ENCODE peak calls at places on chromosomes 13 and 19, in seven cellular contexts. W, R, K, Z, V, M and L are unnamed samples.

GRCh38 chr19:42269518-42270345 is 680 bp downstream of the CIC start:
- DNase-seq in Z (no peak), W (no peak), V (no peak), R (no peak), M (no peak), K (no peak), L (no peak)

GRCh38 chr19:3068071-3068470 is 5.8 kb upstream of the TLE5 start:
- DNase-seq in Z (no peak), K (no peak), W (no peak), R (no peak), V (no peak), M (no peak), L (no peak)

GRCh38 chr13:114090476-114090875 is 41.9 kb downstream of the RASA3 start:
- DNase-seq in K (peak), Z (no peak), V (no peak), R (no peak), W (no peak), M (no peak), L (no peak)

GRCh38 chr19:33674575-33675367 is 53.0 kb downstream of the CHST8 start:
- DNase-seq in K (no peak), Z (no peak), M (no peak), W (no peak), V (no peak), R (no peak), L (no peak)

GRCh38 chr13:66200555-66200954 is 1029.6 kb downstream of the PCDH9 start:
- DNase-seq in W (no peak), R (no peak), Z (no peak), V (no peak), K (no peak), M (no peak), L (no peak)

GRCh38 chr19:54561840-54562239 is 11.8 kb upstream of the LILRA2 start:
- DNase-seq in R (no peak), M (no peak), W (no peak), K (no peak), V (no peak), Z (no peak), L (no peak)

GRCh38 chr19:16628984-16629691 is 1.1 kb upstream of the MED26 start:
- DNase-seq in Z (no peak), W (peak), R (peak), K (peak), M (no peak), V (peak), L (no peak)

GRCh38 chr19:42214810-42215209 is 2.7 kb downstream of the DEDD2 start:
- DNase-seq in M (no peak), V (no peak), W (no peak), R (no peak), K (no peak), Z (no peak), L (no peak)

GRCh38 chr13:92900455-92900854 is 326.2 kb upstream of the GPC6 start:
- DNase-seq in M (no peak), V (no peak), Z (no peak), R (no peak), W (no peak), K (no peak), L (no peak)

GRCh38 chr19:18346091-18346490 is 5.7 kb downstream of the PGPEP1 start:
- DNase-seq in M (no peak), K (no peak), W (no peak), Z (no peak), V (no peak), R (no peak), L (no peak)

GRCh38 chr19:19447536-19448237 is 42.2 kb downstream of the GATAD2A start:
- DNase-seq in R (no peak), Z (no peak), W (no peak), V (no peak), K (peak), M (peak), L (no peak)

GRCh38 chr13:23159205-23159586 is 21.6 kb upstream of the SGCG start:
- DNase-seq in Z (peak), V (no peak), M (no peak), R (no peak), W (no peak), K (peak), L (peak)

GRCh38 chr19:58519087-58519354 is 589 bp downstream of the ZBTB45 start:
- DNase-seq in R (peak), M (peak), V (no peak), K (peak), W (peak), Z (peak), L (peak)

GRCh38 chr13:95044452-95045205 is 256.6 kb downstream of the ABCC4 start:
- DNase-seq in W (no peak), R (peak), V (no peak), M (no peak), Z (no peak), K (no peak), L (no peak)

GRCh38 chr13:80712026-80712425 is 371.1 kb upstream of the SPRY2 start:
- DNase-seq in R (no peak), W (no peak), K (peak), V (no peak), Z (no peak), M (no peak), L (no peak)

GRCh38 chr13:44236370-44236769 is 137.3 kb upstream of the SERP2 start:
- DNase-seq in K (no peak), Z (no peak), M (no peak), W (no peak), V (no peak), R (no peak), L (no peak)

GRCh38 chr19:35533822-35534521 is 716 bp downstream of the GAPDHS start:
- DNase-seq in M (peak), K (peak), R (no peak), Z (peak), W (no peak), V (no peak), L (peak)

GRCh38 chr13:111967572-111968201 is 99.3 kb upstream of the SOX1 start:
- DNase-seq in W (no peak), Z (no peak), V (no peak), M (no peak), R (no peak), K (no peak), L (no peak)

GRCh38 chr19:19315444-19315843 is 4.9 kb downstream of the SUGP1 start:
- DNase-seq in W (no peak), M (no peak), V (no peak), R (no peak), Z (no peak), K (no peak), L (no peak)

GRCh38 chr13:19817106-19817505 is 34.4 kb upstream of the PSPC1 start:
- DNase-seq in W (no peak), Z (no peak), R (no peak), K (no peak), V (no peak), M (no peak), L (no peak)

GRCh38 chr13:19822673-19823072 is 39.9 kb upstream of the PSPC1 start:
- DNase-seq in W (no peak), K (no peak), Z (no peak), M (no peak), R (no peak), V (no peak), L (no peak)

GRCh38 chr13:19817510-19818158 is 34.9 kb upstream of the PSPC1 start:
- DNase-seq in W (no peak), V (no peak), M (no peak), Z (no peak), R (no peak), K (no peak), L (no peak)

GRCh38 chr13:19818223-19818842 is 35.6 kb upstream of the PSPC1 start:
- DNase-seq in W (no peak), V (no peak), R (peak), K (peak), M (peak), Z (peak), L (peak)
- TF ChIP-seq CTCF in W (peak), V (peak), R (peak), K (peak), M (peak), Z (peak), L (peak)

DNA sequence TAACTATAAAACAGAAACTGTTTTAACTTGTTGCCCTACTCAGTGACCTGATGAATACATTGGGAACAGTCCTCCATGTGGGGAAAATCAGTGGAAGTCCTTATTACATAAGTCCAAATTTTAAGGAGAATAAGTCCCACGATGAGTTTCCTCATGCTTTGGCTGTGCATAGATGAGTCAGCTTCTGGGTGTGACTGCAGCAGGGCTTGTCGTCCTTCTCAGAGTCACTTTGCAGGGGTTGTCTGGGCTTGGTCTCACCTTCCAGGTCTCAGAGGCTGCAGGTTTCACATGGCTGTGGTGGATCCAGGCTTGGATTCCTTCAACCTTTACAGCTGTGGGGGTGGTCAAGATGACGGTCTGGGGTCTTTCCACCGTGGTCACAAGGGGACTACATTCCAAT is 85.6 kb downstream of the SLC25A15 start:
- DNase-seq in M (no peak), R (no peak), K (no peak), Z (no peak), V (no peak), W (no peak), L (no peak)
- TF ChIP-seq CTCF in M (no peak), R (no peak), K (no peak), Z (no peak), V (no peak), W (no peak), L (no peak)

DNA sequence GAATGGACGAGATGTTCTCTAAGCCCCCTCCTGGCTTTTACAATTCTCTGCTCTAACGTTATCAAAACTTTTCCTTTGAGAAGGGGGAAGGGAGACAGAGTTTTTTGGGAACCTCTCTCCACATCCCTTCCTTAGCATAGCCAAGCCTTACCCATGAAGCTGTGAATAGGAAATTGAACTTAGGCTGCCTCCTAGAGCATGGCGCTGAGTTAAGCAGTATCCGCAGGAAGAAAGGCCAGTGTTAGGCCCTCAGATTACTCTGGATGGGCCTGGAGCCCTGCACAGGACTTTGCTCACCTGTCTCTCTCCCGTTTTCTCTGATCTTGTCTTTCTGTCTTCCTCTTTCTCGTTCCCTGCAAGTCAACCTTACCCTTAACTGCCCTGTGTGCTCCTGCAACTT is 39.6 kb downstream of the CYP2B6 start:
- DNase-seq in W (no peak), K (no peak), Z (no peak), M (no peak), V (no peak), R (no peak), L (no peak)
- TF ChIP-seq CTCF in W (no peak), K (no peak), Z (no peak), M (no peak), V (no peak), R (no peak), L (no peak)

DNA sequence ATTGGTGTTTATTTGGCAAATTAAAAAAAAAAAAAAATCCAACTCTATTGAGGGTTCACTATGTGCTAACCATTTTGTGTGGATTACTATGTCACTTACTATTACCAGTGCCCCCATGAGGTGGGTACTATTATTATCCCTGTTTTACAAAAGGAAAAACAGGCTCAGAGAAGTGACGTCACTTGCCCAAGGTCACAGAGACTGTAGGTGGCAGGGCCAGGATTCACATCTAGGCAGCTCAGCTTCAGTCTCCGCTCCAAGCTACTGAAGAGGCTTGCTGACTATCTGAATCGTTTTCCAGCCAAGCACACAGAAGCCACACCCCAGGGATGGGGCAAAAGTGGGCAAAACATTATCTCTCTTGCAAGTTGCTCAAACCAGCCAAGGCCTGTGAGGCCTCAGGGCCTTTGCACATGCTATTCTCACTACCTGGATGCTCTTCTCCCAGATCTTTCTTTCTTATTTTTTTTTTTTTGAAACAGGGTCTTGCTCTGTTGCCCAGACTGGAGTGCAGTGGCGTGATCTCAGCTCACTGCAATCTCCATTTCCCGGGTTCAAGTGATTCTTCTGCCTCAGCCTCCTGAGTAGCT is 4.8 kb upstream of the ANGPTL8 start:
- DNase-seq in W (no peak), K (no peak), M (no peak), V (no peak), Z (no peak), R (no peak), L (no peak)
- TF ChIP-seq CTCF in W (no peak), K (no peak), M (no peak), V (no peak), Z (no peak), R (no peak), L (no peak)